ENCODE peak calls at places on chromosomes 7 and 10, in ten cellular contexts. M is activated CD4-positive, alpha-beta memory T cell treated with anti-CD3 and anti-CD28 coated beads for 36 hours; Q is NCI-H1417 treated with DMSO at 0.1 percent for 48 hours; W is amniotic epithelial cell; H is H7; L is left lung; J is NCI-H2171 treated with DMSO at 0.1 percent for 48 hours; N is effector CD4-positive, alpha-beta T cell; P is stimulated activated CD8-positive, alpha-beta memory T cell treated with anti-CD3 and anti-CD28 coated beads, Interleukin-4, amount 100 ng/mL, for 1 hour; O is foreskin fibroblast. G is an unnamed sample.

GRCh38 chr7:75985009-75985517 is 9.3 kb downstream of the TMEM120A start:
- DNase-seq in M (no peak), O (no peak), H (peak), P (no peak), L (no peak), J (no peak), N (no peak), Q (no peak), W (no peak), G (no peak)

GRCh38 chr10:43043773-43044394 is 33.0 kb upstream of the RET start:
- DNase-seq in M (no peak), Q (no peak), J (no peak), N (no peak), W (no peak), P (no peak), H (peak), O (no peak), L (no peak), G (no peak)

GRCh38 chr7:135575296-135575695 is 17.6 kb downstream of the NUP205 start:
- DNase-seq in N (no peak), L (no peak), H (no peak), O (no peak), W (no peak), M (no peak), J (no peak), P (no peak), Q (no peak), G (peak)

GRCh38 chr10:13890233-13890616 is 303.5 kb downstream of the PRPF18 start:
- DNase-seq in M (no peak), W (no peak), Q (no peak), L (no peak), N (no peak), H (no peak), P (no peak), J (no peak), O (no peak), G (no peak)

GRCh38 chr7:50978633-50979215 is 196.0 kb upstream of the GRB10 start:
- DNase-seq in Q (no peak), P (no peak), O (no peak), H (peak), M (no peak), J (no peak), L (no peak), W (peak), N (no peak), G (peak)

GRCh38 chr10:30784896-30785605 is 155.5 kb upstream of the LYZL2 start:
- DNase-seq in J (peak), W (peak), N (no peak), M (peak), P (no peak), L (peak), H (peak), O (peak), Q (no peak), G (peak)

GRCh38 chr7:75711634-75712494 is 26.9 kb downstream of the HIP1 start:
- DNase-seq in L (no peak), Q (no peak), W (peak), J (peak), N (no peak), H (no peak), M (no peak), O (peak), P (no peak), G (peak)

GRCh38 chr10:3435671-3436070 is 263.1 kb upstream of the PITRM1 start:
- DNase-seq in Q (no peak), N (no peak), H (no peak), L (no peak), O (no peak), M (no peak), W (peak), P (no peak), J (no peak), G (no peak)

GRCh38 chr10:36489928-36490279 is 635.5 kb upstream of the ANKRD30A start:
- DNase-seq in J (peak), Q (no peak), M (no peak), W (peak), O (peak), H (no peak), L (no peak), N (no peak), P (no peak), G (no peak)

GRCh38 chr10:58094985-58095718 is 172.5 kb downstream of the IPMK start:
- DNase-seq in O (no peak), J (no peak), W (no peak), N (no peak), L (no peak), P (no peak), Q (no peak), H (no peak), M (no peak), G (no peak)

GRCh38 chr10:104080762-104081161 is 4.9 kb downstream of the COL17A1 start:
- DNase-seq in L (no peak), P (no peak), H (no peak), J (peak), Q (peak), M (peak), N (no peak), O (peak), W (peak), G (peak)

GRCh38 chr7:147547252-147547897 is 1043.2 kb upstream of the C7orf33 start:
- DNase-seq in L (no peak), O (no peak), M (peak), J (peak), W (peak), P (no peak), Q (no peak), H (peak), N (no peak), G (peak)

GRCh38 chr7:81161459-81162075 is 242.7 kb upstream of the SEMA3C start:
- DNase-seq in M (no peak), N (no peak), J (peak), L (no peak), W (peak), Q (no peak), P (no peak), H (no peak), O (peak), G (peak)

G was measured in MV-4-11.